ENCODE peak calls at places on chromosomes 2 and 18, in ten cellular contexts. A is neural progenitor cell; Y is MM.1S; X is spleen; D is activated CD8-positive, alpha-beta T cell treated with anti-CD3 and anti-CD28 coated beads for 36 hours; K is GM12865; H is HFFc6; S is HL-60; I is AG04450; M is lung. G is an unnamed sample.
A peak's percentile ranks its signal among the peaks of the same experiment; 100 is the strongest.

GRCh38 chr2:123485056-123485455 is 540.0 kb upstream of the CNTNAP5 start:
- DNase-seq in M (no peak), I (no peak), K (no peak), A (no peak), Y (no peak), H (no peak), X (no peak), S (no peak), D (no peak), G (no peak)

GRCh38 chr2:220662415-220662814 is 909.7 kb downstream of the EPHA4 start:
- DNase-seq in D (no peak), K (no peak), X (no peak), M (no peak), H (no peak), S (no peak), I (no peak), A (no peak), Y (no peak), G (no peak)

GRCh38 chr2:181989099-181989498 is 3.4 kb downstream of the PPP1R1C start:
- DNase-seq in S (no peak), K (no peak), X (no peak), Y (no peak), A (no peak), D (no peak), H (no peak), M (no peak), I (no peak), G (no peak)

GRCh38 chr18:54968807-54969206 is 9.5 kb upstream of the CCDC68 start:
- DNase-seq in I (no peak), Y (no peak), M (no peak), S (no peak), K (no peak), A (no peak), X (no peak), H (no peak), D (no peak), G (no peak)

GRCh38 chr2:182426082-182426914 is 538 bp downstream of the PDE1A start:
- DNase-seq in S (no peak), Y (no peak), D (no peak), X (no peak), A (no peak), H (peak; percentile 14), I (no peak), K (no peak), M (no peak), G (no peak)

GRCh38 chr2:69216535-69217332 is 170.3 kb downstream of the GFPT1 start:
- DNase-seq in X (no peak), K (no peak), H (no peak), Y (no peak), S (no peak), M (no peak), A (no peak), I (no peak), D (no peak), G (no peak)

GRCh38 chr18:7221424-7222155 is 9.3 kb upstream of the LRRC30 start:
- DNase-seq in I (peak; percentile 29), M (peak; percentile 52), X (no peak), D (peak; percentile 12), Y (peak; percentile 57), K (peak; percentile 47), H (peak; percentile 64), A (peak; percentile 91), S (peak; percentile 47), G (peak; percentile 39)

GRCh38 chr2:68726608-68727367 is 7.8 kb upstream of the ARHGAP25 start:
- DNase-seq in D (peak; percentile 96), I (no peak), M (no peak), X (peak; percentile 91), S (peak; percentile 90), H (no peak), A (no peak), K (peak; percentile 93), Y (peak; percentile 93), G (no peak)

GRCh38 chr2:138086556-138086955 is 122.3 kb downstream of the HNMT start:
- DNase-seq in H (no peak), D (no peak), X (no peak), Y (no peak), K (no peak), I (no peak), S (no peak), A (no peak), M (no peak), G (no peak)
- TF ChIP-seq CTCF in H (no peak), D (no peak), X (no peak), Y (no peak), K (no peak), I (no peak), S (no peak), A (no peak), M (no peak), G (no peak)

DNA sequence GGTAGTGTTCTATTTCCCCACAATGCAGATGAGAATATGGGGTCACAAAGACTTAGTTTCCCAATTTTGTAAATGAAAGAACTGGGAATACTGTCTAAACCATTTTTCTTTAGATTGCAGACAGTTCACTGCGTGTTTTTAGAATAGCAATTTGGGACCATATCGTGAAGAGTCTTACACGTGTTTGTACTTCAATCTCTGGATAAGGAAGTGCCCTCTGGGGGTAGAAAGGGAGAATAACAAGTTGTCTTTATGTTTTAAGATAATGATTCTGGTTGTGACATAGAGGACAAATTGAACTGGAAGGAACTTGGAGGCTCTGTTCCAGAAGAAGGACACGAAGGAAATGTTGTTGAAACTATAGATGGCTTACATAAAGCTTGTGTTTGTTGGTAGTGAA is 457.7 kb downstream of the CBLN2 start:
- DNase-seq in H (no peak), M (no peak), A (peak; percentile 46), I (no peak), X (no peak), S (peak; percentile 13), Y (peak; percentile 29), K (peak; percentile 2), D (no peak), G (no peak)
- TF ChIP-seq CTCF in H (peak; percentile 32), M (no peak), A (peak; percentile 66), I (peak; percentile 52), X (no peak), S (peak; percentile 9), Y (peak; percentile 40), K (peak; percentile 8), D (peak; percentile 63), G (peak; percentile 14)

GRCh38 chr2:241393524-241394196 is 37.6 kb downstream of the FARP2 start:
- DNase-seq in S (no peak), D (no peak), A (no peak), M (no peak), X (no peak), H (no peak), K (peak; percentile 55), I (no peak), Y (no peak), G (no peak)
- TF ChIP-seq CTCF in S (no peak), D (no peak), A (no peak), M (no peak), X (no peak), H (no peak), K (no peak), I (no peak), Y (no peak), G (no peak)

GRCh38 chr2:27152796-27153464 is 4.1 kb downstream of the TCF23 start:
- DNase-seq in H (peak; percentile 43), K (no peak), I (no peak), S (no peak), A (no peak), Y (peak; percentile 83), X (peak; percentile 30), D (peak; percentile 22), M (no peak), G (no peak)

GRCh38 chr2:27154481-27154880 is 5.7 kb downstream of the TCF23 start:
- DNase-seq in D (no peak), A (no peak), K (no peak), I (no peak), M (no peak), S (no peak), H (no peak), Y (no peak), X (no peak), G (no peak)

GRCh38 chr2:27152102-27152795 is 3.4 kb downstream of the TCF23 start:
- DNase-seq in D (no peak), I (no peak), A (no peak), M (no peak), S (no peak), Y (no peak), K (no peak), H (no peak), X (peak; percentile 57), G (no peak)

GRCh38 chr2:27156739-27157475 is 8.1 kb downstream of the TCF23 start:
- DNase-seq in I (no peak), Y (peak; percentile 46), A (no peak), D (no peak), X (no peak), S (no peak), K (no peak), M (no peak), H (no peak), G (no peak)

DNA sequence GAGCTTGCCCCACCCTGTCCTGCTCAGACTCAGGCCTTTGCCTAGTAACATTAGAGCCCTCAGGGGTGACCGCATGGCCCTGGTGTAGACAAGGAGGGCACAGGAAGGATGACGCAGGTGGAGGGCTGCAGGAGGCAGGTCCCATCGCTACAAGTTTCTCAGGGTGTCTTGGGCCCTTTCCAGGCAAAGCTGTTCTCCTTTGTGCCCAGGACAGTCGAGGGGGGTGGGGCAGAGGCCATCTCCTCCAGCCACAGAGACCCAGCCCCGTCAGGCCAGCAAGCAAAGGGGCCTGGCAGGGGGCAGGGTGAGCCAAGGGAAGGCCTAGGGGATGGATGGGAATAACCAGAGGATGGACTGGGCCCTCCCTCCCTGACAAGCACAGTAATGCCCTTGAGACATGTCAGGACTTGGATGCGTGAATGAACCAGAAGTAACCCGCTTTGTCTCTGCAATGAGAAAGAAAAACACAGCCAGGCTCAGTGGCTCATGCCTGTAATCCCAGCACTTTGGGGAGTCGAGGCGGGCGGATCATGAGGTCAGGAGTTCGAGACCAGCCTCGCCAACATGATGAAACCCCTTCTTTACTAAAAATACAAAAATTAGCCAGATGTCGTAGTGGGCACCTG is 6.3 kb downstream of the TCF23 start:
- DNase-seq in I (no peak), H (no peak), Y (no peak), M (no peak), K (no peak), S (no peak), X (no peak), D (no peak), A (no peak), G (no peak)
- TF ChIP-seq CTCF in I (no peak), H (no peak), Y (no peak), M (no peak), K (no peak), S (no peak), X (no peak), D (no peak), A (no peak), G (no peak)

DNA sequence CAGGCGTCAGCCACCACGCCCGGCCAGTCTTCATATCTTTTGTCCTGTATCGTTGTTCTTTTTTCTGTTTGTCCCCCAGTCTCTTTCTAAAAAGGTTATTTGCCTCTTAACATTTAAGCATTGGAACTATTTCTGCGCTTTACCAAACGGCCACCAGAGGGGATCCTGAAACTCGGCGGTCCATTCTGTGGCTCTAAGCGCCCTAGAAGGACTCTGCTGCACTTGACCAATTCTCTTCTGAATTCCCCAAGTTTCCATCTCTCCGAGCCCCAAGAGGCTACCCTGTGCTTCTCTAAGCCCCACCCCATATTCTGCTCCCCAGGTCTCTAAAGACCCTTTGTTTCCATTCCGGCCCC is 33.1 kb upstream of the REG3G start:
- DNase-seq in I (no peak), Y (peak; percentile 13), S (peak; percentile 4), A (peak; percentile 66), D (no peak), M (no peak), X (no peak), K (no peak), H (no peak), G (no peak)
- TF ChIP-seq CTCF in I (no peak), Y (peak; percentile 30), S (no peak), A (peak; percentile 68), D (no peak), M (no peak), X (no peak), K (peak; percentile 26), H (peak; percentile 54), G (peak; percentile 77)

G was measured in Panc1.